ENCODE peak calls at places on chromosomes 6 and 20, in four cellular contexts. R is DND-41, B is fibroblast of lung, O is colonic mucosa. K is an unnamed sample.

GRCh38 chr6:119043783-119044182 is 34.7 kb downstream of the FAM184A start:
- DNase-seq in O (no peak), B (no peak), R (no peak), K (no peak)

GRCh38 chr6:149094156-149094555 is 223.4 kb upstream of the TAB2 start:
- DNase-seq in B (no peak), O (no peak), R (no peak), K (no peak)

GRCh38 chr6:170137911-170138910 is 152.7 kb downstream of the DLL1 start:
- DNase-seq in B (no peak), R (no peak), O (no peak), K (peak)

GRCh38 chr20:47295921-47296426 is 60.5 kb downstream of the ZMYND8 start:
- DNase-seq in B (no peak), R (no peak), O (no peak), K (no peak)

GRCh38 chr6:45436544-45437440 is 59.1 kb upstream of the SUPT3H start:
- DNase-seq in O (no peak), B (peak), R (peak), K (no peak)

GRCh38 chr6:111824608-111825337 is 48.5 kb downstream of the FYN start:
- DNase-seq in R (no peak), B (no peak), O (no peak), K (no peak)

GRCh38 chr20:57698191-57698866 is 11.5 kb downstream of the PMEPA1 start:
- DNase-seq in O (peak), R (no peak), B (peak), K (no peak)

GRCh38 chr6:47836639-47837038 is 54.8 kb downstream of the OPN5 start:
- DNase-seq in R (no peak), B (no peak), O (no peak), K (no peak)

GRCh38 chr6:157228421-157229218 is 94.7 kb downstream of the TMEM242 start:
- DNase-seq in R (no peak), B (no peak), O (no peak), K (peak)

GRCh38 chr20:24478584-24478983 is 9.2 kb downstream of the SYNDIG1 start:
- DNase-seq in O (no peak), B (no peak), R (no peak), K (no peak)

GRCh38 chr6:38143191-38144154 is 323.9 kb downstream of the ZFAND3 start:
- DNase-seq in R (no peak), O (no peak), B (peak), K (no peak)

GRCh38 chr6:169905041-169905807 is 153.8 kb downstream of the ERMARD start:
- DNase-seq in B (peak), R (no peak), O (peak), K (no peak)

GRCh38 chr6:168645326-168645725 is 204.3 kb downstream of the SMOC2 start:
- DNase-seq in B (no peak), R (no peak), O (no peak), K (no peak)

GRCh38 chr6:130162421-130162820 is 60.3 kb downstream of the SAMD3 start:
- DNase-seq in R (no peak), B (peak), O (no peak), K (no peak)

GRCh38 chr6:73942581-73942980 is 246.6 kb downstream of the CD109 start:
- DNase-seq in B (peak), R (no peak), O (no peak), K (no peak)

GRCh38 chr6:39843305-39844020 is 51.3 kb downstream of the DAAM2 start:
- DNase-seq in B (no peak), R (no peak), O (no peak), K (no peak)

GRCh38 chr6:90365565-90366219 is 69.0 kb upstream of the BACH2 start:
- DNase-seq in B (no peak), O (no peak), R (no peak), K (no peak)

GRCh38 chr20:19712737-19713260 is 45.3 kb upstream of the RIN2 start:
- DNase-seq in B (peak), R (no peak), O (no peak), K (no peak)

GRCh38 chr6:138692058-138692977 is 81.3 kb upstream of the CCDC28A start:
- DNase-seq in O (peak), B (peak), R (peak), K (peak)

GRCh38 chr20:47973519-47974233 is 188.4 kb upstream of the SULF2 start:
- DNase-seq in O (no peak), B (no peak), R (no peak), K (peak)

GRCh38 chr6:149862901-149863595 is 1.1 kb downstream of the LRP11 start:
- DNase-seq in R (peak), O (peak), B (peak), K (peak)

GRCh38 chr6:87473419-87473903 is 687 bp downstream of the SLC35A1 start:
- DNase-seq in B (peak), R (peak), O (peak), K (no peak)

GRCh38 chr6:139518556-139519091 is 144.2 kb upstream of the CITED2 start:
- DNase-seq in R (no peak), O (no peak), B (no peak), K (no peak)

GRCh38 chr6:134342211-134342610 is 24.3 kb upstream of the SGK1 start:
- DNase-seq in O (no peak), B (no peak), R (no peak), K (no peak)

GRCh38 chr20:35288325-35289060 is 3.7 kb downstream of the FAM83C start:
- DNase-seq in R (no peak), O (no peak), B (no peak), K (no peak)

GRCh38 chr20:35292504-35293285 is 470 bp upstream of the FAM83C start:
- DNase-seq in B (no peak), O (no peak), R (no peak), K (no peak)

GRCh38 chr20:35291654-35292503 is at the start of gene FAM83C:
- DNase-seq in O (no peak), R (no peak), B (no peak), K (no peak)

GRCh38 chr20:35290887-35291417 is 1.3 kb downstream of the FAM83C start:
- DNase-seq in R (no peak), O (no peak), B (no peak), K (no peak)

DNA sequence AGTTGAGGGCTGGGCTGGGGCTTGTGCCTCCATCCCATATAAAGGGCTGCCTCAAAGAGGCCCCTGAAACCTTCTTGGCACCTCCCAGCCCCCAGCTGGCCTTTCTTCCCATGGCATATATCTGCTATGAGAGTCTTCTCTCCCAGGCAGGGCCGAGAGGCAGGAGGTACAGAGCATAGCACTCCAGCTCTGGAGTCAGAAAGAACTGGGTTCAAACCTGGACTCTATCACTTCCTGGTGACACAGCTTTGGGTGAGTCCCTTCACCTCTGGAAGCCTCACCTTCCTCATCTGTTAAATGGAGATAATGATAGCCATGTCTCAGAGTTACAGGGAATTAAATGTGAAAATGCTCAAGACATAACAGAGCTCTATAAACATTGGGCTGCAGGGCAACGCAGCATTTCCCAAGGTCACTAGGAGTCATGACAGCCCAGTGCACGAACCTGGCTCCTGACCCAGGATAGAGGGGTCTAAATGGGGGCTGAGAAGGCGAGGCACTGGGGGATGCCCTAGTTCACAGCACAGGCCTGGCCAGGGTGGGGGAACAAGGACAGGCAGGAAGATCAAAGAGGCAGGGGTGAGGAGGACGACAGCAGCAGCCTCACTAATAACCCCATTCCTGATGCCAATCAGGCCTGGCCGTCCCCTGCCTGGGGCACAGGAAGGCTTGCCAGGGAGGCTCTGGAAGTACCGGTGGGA is 1.9 kb downstream of the FAM83C start:
- DNase-seq in O (no peak), R (no peak), B (no peak), K (no peak)
- H3K9ac ChIP-seq in O (no peak), R (no peak), B (no peak), K (no peak)

DNA sequence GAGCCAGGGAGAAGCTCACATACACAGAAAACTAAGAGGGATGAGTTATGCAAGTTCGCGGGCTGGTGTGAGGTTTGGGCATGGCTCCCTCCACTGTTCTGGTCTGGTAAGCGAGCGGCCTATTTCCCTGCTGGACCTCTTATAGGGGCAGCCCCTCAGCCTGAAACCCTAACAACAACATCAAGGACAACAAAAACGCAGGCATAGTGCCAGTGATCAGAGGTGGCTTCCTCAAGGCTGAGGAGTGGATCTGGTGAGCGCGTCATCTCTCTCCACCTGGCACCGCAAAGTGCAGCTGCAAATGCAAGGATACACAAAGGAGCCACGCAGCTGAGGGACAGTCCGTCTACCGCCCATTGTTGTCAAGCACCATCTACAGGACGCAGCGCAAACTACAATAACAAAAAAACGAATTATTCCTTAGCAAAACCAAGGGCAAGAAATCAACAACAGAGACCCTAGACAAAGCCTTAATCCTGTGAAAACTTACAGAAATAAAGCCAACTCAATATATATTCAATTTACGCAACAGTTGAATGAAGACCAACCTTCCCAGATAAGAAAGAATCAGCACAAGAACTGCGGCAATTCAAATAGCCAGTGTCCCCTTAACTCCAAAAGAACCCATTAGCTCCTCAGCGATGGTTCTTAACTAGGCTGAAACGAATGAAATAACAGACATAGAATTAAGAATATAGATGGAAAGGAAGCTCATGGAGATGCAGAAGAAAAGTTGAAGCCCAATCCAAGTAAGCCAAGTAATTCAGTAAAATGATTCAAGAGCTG is 9.2 kb upstream of the DEFB110 start:
- DNase-seq in B (peak), R (no peak), O (no peak), K (no peak)
- TF ChIP-seq CTCF in B (peak), R (peak), O (no peak), K (no peak)

GRCh38 chr6:13952101-13952500 is 27.3 kb downstream of the RNF182 start:
- DNase-seq in O (no peak), R (no peak), B (no peak), K (no peak)

GRCh38 chr6:13947611-13948178 is 22.9 kb downstream of the RNF182 start:
- DNase-seq in B (peak), O (no peak), R (no peak), K (no peak)

GRCh38 chr6:13953061-13953705 is 28.4 kb downstream of the RNF182 start:
- DNase-seq in B (peak), R (no peak), O (no peak), K (no peak)
- H3K27ac ChIP-seq in B (no peak), R (no peak), O (no peak), K (no peak)

GRCh38 chr6:137099689-137100398 is 55.1 kb upstream of the IL20RA start:
- DNase-seq in B (no peak), O (no peak), R (no peak), K (no peak)
- H3K9ac ChIP-seq in B (no peak), O (no peak), R (no peak), K (no peak)

GRCh38 chr6:34589633-34590139 is 33.6 kb upstream of the SPDEF start:
- DNase-seq in B (no peak), O (no peak), R (no peak), K (no peak)
- TF ChIP-seq CTCF in B (no peak), O (no peak), R (no peak), K (no peak)